ENCODE peak calls at places on chromosomes 3 and 15, in five cellular contexts. X is stimulated activated CD8-positive, alpha-beta memory T cell treated with anti-CD3 and anti-CD28 coated beads, Interleukin-7, amount 100 ng/mL, for 4 hours; O is IMR-90; C is activated effector memory CD4-positive, alpha-beta T cell treated with anti-CD3 and anti-CD28 coated beads, Interleukin-2, amount 50 U/mL, for 16 hours; N is tibial nerve. E is an unnamed sample.

GRCh38 chr3:183131735-183132134 is 30.8 kb downstream of the LAMP3 start:
- DNase-seq in C (no peak), O (peak; percentile 73), N (no peak), X (no peak), E (no peak)

GRCh38 chr3:145355175-145355574 is 805.8 kb downstream of the PLOD2 start:
- DNase-seq in N (no peak), X (no peak), O (no peak), C (no peak), E (no peak)

GRCh38 chr15:51816615-51817014 is 12.8 kb upstream of the TMOD3 start:
- DNase-seq in O (no peak), C (no peak), N (no peak), X (no peak), E (no peak)

GRCh38 chr15:101070502-101071273 is 151.5 kb downstream of the LRRK1 start:
- DNase-seq in O (peak; percentile 89), C (no peak), X (no peak), N (no peak), E (no peak)

GRCh38 chr15:60972866-60973265 is 256.2 kb downstream of the RORA start:
- DNase-seq in O (peak; percentile 93), C (no peak), X (no peak), N (no peak), E (no peak)

GRCh38 chr3:66953934-66954333 is 44.2 kb upstream of the KBTBD8 start:
- DNase-seq in C (no peak), X (no peak), O (no peak), N (no peak), E (no peak)

GRCh38 chr3:179068779-179069530 is 2.7 kb downstream of the ZMAT3 start:
- DNase-seq in X (no peak), C (peak; percentile 74), O (peak; percentile 40), N (no peak), E (no peak)

GRCh38 chr3:10783360-10784346 is 32.4 kb upstream of the SLC6A11 start:
- DNase-seq in C (no peak), N (peak; percentile 9), X (no peak), O (peak; percentile 22), E (no peak)

GRCh38 chr3:47420044-47420430 is 39.2 kb downstream of the PTPN23 start:
- DNase-seq in X (no peak), N (no peak), O (no peak), C (no peak), E (no peak)

GRCh38 chr15:81002254-81003022 is 1.7 kb downstream of the TLNRD1 start:
- DNase-seq in X (no peak), C (peak; percentile 66), N (no peak), O (no peak), E (no peak)

E was measured in GOT3.